ENCODE peak calls at places on chromosomes 6 and 20, in eight cellular contexts. E is ovary, J is foreskin fibroblast, O is IMR-90, T is HL-60, F is Peyer's patch, I is bronchial epithelial cell, R is astrocyte of the spinal cord. H is an unnamed sample.

GRCh38 chr6:10019851-10020250 is 395.0 kb downstream of the TFAP2A start:
- DNase-seq in J (no peak), R (no peak), O (no peak), T (no peak), E (no peak), I (no peak), F (no peak), H (no peak)

GRCh38 chr20:35339007-35339406 is 46.8 kb upstream of the FAM83C start:
- DNase-seq in R (peak), O (peak), T (no peak), F (no peak), J (peak), E (no peak), I (peak), H (no peak)

GRCh38 chr6:138161434-138162103 is at the start of gene ARFGEF3:
- DNase-seq in E (peak), F (peak), I (peak), O (peak), J (peak), R (peak), T (no peak), H (peak)

GRCh38 chr6:35302604-35303218 is 5.1 kb downstream of the DEF6 start:
- DNase-seq in T (peak), F (peak), J (peak), R (peak), E (no peak), O (peak), I (peak), H (no peak)

GRCh38 chr20:34222208-34222607 is 19.0 kb upstream of the ASIP start:
- DNase-seq in J (peak), R (peak), O (peak), I (peak), T (peak), E (no peak), F (no peak), H (no peak)

GRCh38 chr6:52013035-52013434 is 74.4 kb downstream of the PKHD1 start:
- DNase-seq in R (no peak), E (no peak), I (peak), O (no peak), J (no peak), T (no peak), F (no peak), H (no peak)

GRCh38 chr6:116244284-116244683 is 9.6 kb downstream of the TSPYL4 start:
- DNase-seq in T (no peak), F (no peak), E (no peak), J (no peak), R (no peak), I (peak), O (no peak), H (no peak)

GRCh38 chr20:32539817-32540675 is 45.1 kb downstream of the NOL4L start:
- DNase-seq in E (no peak), O (no peak), R (no peak), F (peak), I (peak), T (no peak), J (no peak), H (no peak)

GRCh38 chr6:98871821-98872220 is 37.4 kb downstream of the POU3F2 start:
- DNase-seq in F (no peak), J (no peak), E (no peak), I (peak), T (no peak), R (no peak), O (no peak), H (no peak)

GRCh38 chr20:32282461-32282860 is 5.0 kb downstream of the KIF3B start:
- DNase-seq in O (no peak), I (no peak), J (no peak), F (no peak), T (no peak), E (no peak), R (no peak), H (peak)

GRCh38 chr6:89375427-89375868 is 22.9 kb upstream of the UBE2J1 start:
- DNase-seq in O (no peak), R (no peak), E (no peak), F (peak), J (peak), I (peak), T (peak), H (peak)

GRCh38 chr6:151060096-151060741 is 179.5 kb upstream of the AKAP12 start:
- DNase-seq in F (no peak), O (peak), E (peak), I (peak), T (no peak), R (peak), J (peak), H (no peak)

GRCh38 chr6:2765896-2766766 is 938 bp downstream of the WRNIP1 start:
- DNase-seq in J (peak), F (peak), E (peak), T (peak), O (peak), I (peak), R (peak), H (peak)

GRCh38 chr20:9403481-9403880 is 110.9 kb upstream of the LAMP5 start:
- DNase-seq in J (no peak), E (no peak), R (no peak), F (no peak), I (no peak), T (no peak), O (no peak), H (no peak)

GRCh38 chr6:34067814-34068213 is 78.1 kb downstream of the GRM4 start:
- DNase-seq in T (no peak), R (no peak), I (no peak), J (peak), F (no peak), E (no peak), O (no peak), H (no peak)
- TF ChIP-seq CTCF in T (no peak), R (peak), I (peak), J (no peak), F (peak), E (no peak), O (peak), H (no peak)

GRCh38 chr20:25336561-25337422 is 53.8 kb downstream of the ABHD12 start:
- DNase-seq in E (no peak), F (no peak), J (peak), I (peak), O (peak), T (no peak), R (peak), H (no peak)
- TF ChIP-seq CTCF in E (no peak), F (peak), J (peak), I (peak), O (peak), T (no peak), R (peak), H (no peak)

GRCh38 chr6:125154184-125155135 is 887 bp downstream of the TPD52L1 start:
- DNase-seq in R (no peak), O (no peak), T (no peak), I (peak), F (peak), J (peak), E (peak), H (peak)
- TF ChIP-seq CTCF in R (peak), O (no peak), T (no peak), I (peak), F (peak), J (peak), E (no peak), H (peak)

GRCh38 chr6:119333707-119334295 is 15.8 kb downstream of the MAN1A1 start:
- DNase-seq in J (no peak), E (no peak), O (no peak), I (peak), R (no peak), T (no peak), F (no peak), H (no peak)
- TF ChIP-seq CTCF in J (peak), E (no peak), O (peak), I (peak), R (peak), T (no peak), F (peak), H (no peak)

GRCh38 chr6:126581316-126581715 is 241.4 kb downstream of the CENPW start:
- DNase-seq in O (no peak), J (no peak), E (no peak), T (no peak), I (no peak), F (no peak), R (no peak), H (no peak)
- TF ChIP-seq CTCF in O (no peak), J (no peak), E (no peak), T (no peak), I (no peak), F (no peak), R (no peak), H (no peak)

GRCh38 chr6:168149015-168149414 is 70.0 kb upstream of the FRMD1 start:
- DNase-seq in O (no peak), J (no peak), I (no peak), T (no peak), E (no peak), F (no peak), R (no peak), H (no peak)

GRCh38 chr6:168152306-168152963 is 73.4 kb upstream of the FRMD1 start:
- DNase-seq in F (no peak), O (no peak), E (no peak), R (no peak), T (no peak), I (no peak), J (no peak), H (no peak)

GRCh38 chr6:168147205-168147738 is 68.3 kb upstream of the FRMD1 start:
- DNase-seq in F (peak), E (no peak), T (no peak), J (no peak), I (no peak), O (no peak), R (peak), H (no peak)

GRCh38 chr6:168148231-168148849 is 69.3 kb upstream of the FRMD1 start:
- DNase-seq in R (no peak), T (no peak), J (no peak), F (no peak), I (no peak), O (no peak), E (no peak), H (no peak)

GRCh38 chr6:168150551-168151444 is 71.8 kb upstream of the FRMD1 start:
- DNase-seq in T (no peak), E (no peak), R (no peak), J (no peak), O (no peak), F (no peak), I (no peak), H (no peak)
- TF ChIP-seq CTCF in T (no peak), E (no peak), R (peak), J (peak), O (no peak), F (peak), I (peak), H (no peak)

GRCh38 chr20:16241911-16242310 is 331.3 kb downstream of the KIF16B start:
- DNase-seq in O (no peak), R (no peak), T (no peak), I (peak), J (no peak), F (no peak), E (no peak), H (no peak)
- TF ChIP-seq CTCF in O (no peak), R (no peak), T (no peak), I (no peak), J (no peak), F (no peak), E (no peak), H (no peak)

DNA sequence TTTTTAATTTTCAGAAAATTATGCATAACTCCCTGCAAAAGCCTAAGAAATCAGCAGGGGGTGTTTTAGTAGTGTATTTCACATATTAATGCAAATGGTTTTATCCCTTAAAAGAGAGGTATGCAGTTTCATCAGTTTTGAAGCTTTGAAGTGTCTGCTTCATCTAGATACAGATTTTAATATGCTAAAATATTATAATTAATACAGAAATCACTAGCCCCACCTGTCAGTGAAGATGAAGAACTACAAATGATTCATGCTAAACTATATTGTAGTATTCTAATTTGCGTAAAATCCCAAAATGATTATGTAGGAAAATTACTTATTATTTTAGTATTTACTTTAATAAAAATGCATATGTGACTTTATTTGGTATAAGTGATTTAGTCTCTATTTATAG is 2.9 kb upstream of the TFB1M start:
- DNase-seq in R (peak), I (no peak), E (no peak), F (no peak), O (peak), J (peak), T (no peak), H (no peak)
- TF ChIP-seq CTCF in R (peak), I (no peak), E (no peak), F (no peak), O (peak), J (peak), T (no peak), H (no peak)

GRCh38 chr6:62391358-62391757 is 105.3 kb upstream of the KHDRBS2 start:
- DNase-seq in R (no peak), O (no peak), J (no peak), I (no peak), T (no peak), E (no peak), F (no peak), H (no peak)

GRCh38 chr6:62393608-62394007 is 107.6 kb upstream of the KHDRBS2 start:
- DNase-seq in I (no peak), F (no peak), J (no peak), T (no peak), O (no peak), R (no peak), E (no peak), H (no peak)

GRCh38 chr6:62392289-62392688 is 106.3 kb upstream of the KHDRBS2 start:
- DNase-seq in O (no peak), E (no peak), R (no peak), I (no peak), F (no peak), J (no peak), T (no peak), H (no peak)

GRCh38 chr6:62390413-62390812 is 104.4 kb upstream of the KHDRBS2 start:
- DNase-seq in F (no peak), T (no peak), E (no peak), I (peak), R (no peak), O (no peak), J (no peak), H (no peak)
- TF ChIP-seq CTCF in F (no peak), T (no peak), E (no peak), I (no peak), R (no peak), O (no peak), J (no peak), H (no peak)

H was measured in pancreas.